ENCODE peak calls at places on chromosomes 16 and 17, in eight cellular contexts. One of them, this sample, is unnamed.

GRCh38 chr17:7459961-7460545 is 15.2 kb downstream of the CHRNB1 start:
- DNase-seq in iris pigment epithelial cell: no peak
- DNase-seq in AG09319: no peak
- DNase-seq in Right ventricle myocardium superior: no peak
- DNase-seq in posterior cingulate gyrus: no peak
- DNase-seq in GM12865: no peak
- DNase-seq in cardiac muscle cell: no peak
- DNase-seq in upper lobe of right lung: no peak
- DNase-seq in this sample: no peak

GRCh38 chr16:84103678-84104077 is 13.1 kb downstream of the MBTPS1 start:
- DNase-seq in iris pigment epithelial cell: no peak
- DNase-seq in AG09319: no peak
- DNase-seq in Right ventricle myocardium superior: no peak
- DNase-seq in posterior cingulate gyrus: no peak
- DNase-seq in GM12865: no peak
- DNase-seq in cardiac muscle cell: no peak
- DNase-seq in upper lobe of right lung: no peak
- DNase-seq in this sample: no peak

GRCh38 chr16:67278773-67279295 is 498 bp upstream of the PLEKHG4 start:
- DNase-seq in iris pigment epithelial cell: no peak
- DNase-seq in AG09319: no peak
- DNase-seq in Right ventricle myocardium superior: no peak
- DNase-seq in posterior cingulate gyrus: no peak
- DNase-seq in GM12865: peak; percentile 42
- DNase-seq in cardiac muscle cell: no peak
- DNase-seq in upper lobe of right lung: no peak
- DNase-seq in this sample: no peak

GRCh38 chr17:246851-247421 is 65.5 kb upstream of the DOC2B start:
- DNase-seq in iris pigment epithelial cell: no peak
- DNase-seq in AG09319: no peak
- DNase-seq in Right ventricle myocardium superior: peak; percentile 19
- DNase-seq in posterior cingulate gyrus: no peak
- DNase-seq in GM12865: no peak
- DNase-seq in cardiac muscle cell: no peak
- DNase-seq in upper lobe of right lung: peak; percentile 50
- DNase-seq in this sample: no peak

GRCh38 chr17:2253768-2254406 is 49.7 kb downstream of the SMG6 start:
- DNase-seq in iris pigment epithelial cell: no peak
- DNase-seq in AG09319: no peak
- DNase-seq in Right ventricle myocardium superior: no peak
- DNase-seq in posterior cingulate gyrus: no peak
- DNase-seq in GM12865: peak; percentile 90
- DNase-seq in cardiac muscle cell: no peak
- DNase-seq in upper lobe of right lung: no peak
- DNase-seq in this sample: no peak

GRCh38 chr17:42796066-42796758 is 2.3 kb downstream of the COA3 start:
- DNase-seq in iris pigment epithelial cell: no peak
- DNase-seq in AG09319: no peak
- DNase-seq in Right ventricle myocardium superior: no peak
- DNase-seq in posterior cingulate gyrus: no peak
- DNase-seq in GM12865: no peak
- DNase-seq in cardiac muscle cell: no peak
- DNase-seq in upper lobe of right lung: no peak
- DNase-seq in this sample: no peak

GRCh38 chr17:75502746-75503329 is 12.5 kb downstream of the CASKIN2 start:
- DNase-seq in iris pigment epithelial cell: no peak
- DNase-seq in AG09319: no peak
- DNase-seq in Right ventricle myocardium superior: no peak
- DNase-seq in posterior cingulate gyrus: no peak
- DNase-seq in GM12865: no peak
- DNase-seq in cardiac muscle cell: no peak
- DNase-seq in upper lobe of right lung: no peak
- DNase-seq in this sample: no peak

GRCh38 chr16:54936086-54936978 is 5.7 kb downstream of the IRX5 start:
- DNase-seq in iris pigment epithelial cell: peak; percentile 44
- DNase-seq in AG09319: no peak
- DNase-seq in Right ventricle myocardium superior: no peak
- DNase-seq in posterior cingulate gyrus: no peak
- DNase-seq in GM12865: no peak
- DNase-seq in cardiac muscle cell: peak; percentile 83
- DNase-seq in upper lobe of right lung: no peak
- DNase-seq in this sample: no peak

GRCh38 chr17:42076797-42077559 is 21.3 kb downstream of the ZNF385C start:
- DNase-seq in iris pigment epithelial cell: no peak
- DNase-seq in AG09319: no peak
- DNase-seq in Right ventricle myocardium superior: no peak
- DNase-seq in posterior cingulate gyrus: no peak
- DNase-seq in GM12865: no peak
- DNase-seq in cardiac muscle cell: no peak
- DNase-seq in upper lobe of right lung: no peak
- DNase-seq in this sample: no peak

GRCh38 chr16:20166531-20167235 is 93.0 kb upstream of the GPR139 start:
- DNase-seq in iris pigment epithelial cell: peak; percentile 2
- DNase-seq in AG09319: no peak
- DNase-seq in Right ventricle myocardium superior: no peak
- DNase-seq in posterior cingulate gyrus: no peak
- DNase-seq in GM12865: no peak
- DNase-seq in cardiac muscle cell: no peak
- DNase-seq in upper lobe of right lung: no peak
- DNase-seq in this sample: no peak

GRCh38 chr17:81210868-81211267 is 11.9 kb downstream of the CEP131 start:
- DNase-seq in iris pigment epithelial cell: peak; percentile 8
- DNase-seq in AG09319: no peak
- DNase-seq in Right ventricle myocardium superior: no peak
- DNase-seq in posterior cingulate gyrus: no peak
- DNase-seq in GM12865: no peak
- DNase-seq in cardiac muscle cell: no peak
- DNase-seq in upper lobe of right lung: no peak
- DNase-seq in this sample: no peak

GRCh38 chr17:48392836-48393235 is 37.2 kb downstream of the SKAP1 start:
- DNase-seq in iris pigment epithelial cell: no peak
- DNase-seq in AG09319: no peak
- DNase-seq in Right ventricle myocardium superior: no peak
- DNase-seq in posterior cingulate gyrus: no peak
- DNase-seq in GM12865: no peak
- DNase-seq in cardiac muscle cell: no peak
- DNase-seq in upper lobe of right lung: no peak
- DNase-seq in this sample: no peak

GRCh38 chr17:65181237-65182061 is 44.3 kb downstream of the RGS9 start:
- DNase-seq in iris pigment epithelial cell: no peak
- DNase-seq in AG09319: no peak
- DNase-seq in Right ventricle myocardium superior: no peak
- DNase-seq in posterior cingulate gyrus: no peak
- DNase-seq in GM12865: peak; percentile 90
- DNase-seq in cardiac muscle cell: no peak
- DNase-seq in upper lobe of right lung: no peak
- DNase-seq in this sample: no peak

GRCh38 chr16:69241911-69242310 is 54.9 kb downstream of the SNTB2 start:
- DNase-seq in iris pigment epithelial cell: peak; percentile 78
- DNase-seq in AG09319: no peak
- DNase-seq in Right ventricle myocardium superior: no peak
- DNase-seq in posterior cingulate gyrus: no peak
- DNase-seq in GM12865: no peak
- DNase-seq in cardiac muscle cell: no peak
- DNase-seq in upper lobe of right lung: no peak
- DNase-seq in this sample: no peak

GRCh38 chr16:67664871-67665270 is 1.7 kb downstream of the ENKD1 start:
- DNase-seq in iris pigment epithelial cell: no peak
- DNase-seq in AG09319: no peak
- DNase-seq in Right ventricle myocardium superior: no peak
- DNase-seq in posterior cingulate gyrus: no peak
- DNase-seq in GM12865: no peak
- DNase-seq in cardiac muscle cell: no peak
- DNase-seq in upper lobe of right lung: no peak
- DNase-seq in this sample: no peak

GRCh38 chr16:55277536-55277935 is 46.5 kb upstream of the IRX6 start:
- DNase-seq in iris pigment epithelial cell: no peak
- DNase-seq in AG09319: no peak
- DNase-seq in Right ventricle myocardium superior: no peak
- DNase-seq in posterior cingulate gyrus: no peak
- DNase-seq in GM12865: no peak
- DNase-seq in cardiac muscle cell: no peak
- DNase-seq in upper lobe of right lung: no peak
- DNase-seq in this sample: no peak

GRCh38 chr17:76529643-76530488 is 7.6 kb downstream of the CYGB start:
- DNase-seq in iris pigment epithelial cell: peak; percentile 30
- DNase-seq in AG09319: no peak
- DNase-seq in Right ventricle myocardium superior: peak; percentile 94
- DNase-seq in posterior cingulate gyrus: no peak
- DNase-seq in GM12865: no peak
- DNase-seq in cardiac muscle cell: peak; percentile 49
- DNase-seq in upper lobe of right lung: peak; percentile 87
- DNase-seq in this sample: no peak

GRCh38 chr16:84367750-84368320 is 503 bp upstream of the ATP2C2 start:
- DNase-seq in iris pigment epithelial cell: no peak
- DNase-seq in AG09319: no peak
- DNase-seq in Right ventricle myocardium superior: no peak
- DNase-seq in posterior cingulate gyrus: no peak
- DNase-seq in GM12865: no peak
- DNase-seq in cardiac muscle cell: no peak
- DNase-seq in upper lobe of right lung: peak; percentile 78
- DNase-seq in this sample: no peak

GRCh38 chr16:89565506-89566372 is 5.3 kb downstream of the RPL13 start:
- DNase-seq in iris pigment epithelial cell: no peak
- DNase-seq in AG09319: no peak
- DNase-seq in Right ventricle myocardium superior: peak; percentile 61
- DNase-seq in posterior cingulate gyrus: peak; percentile 51
- DNase-seq in GM12865: peak; percentile 74
- DNase-seq in cardiac muscle cell: peak; percentile 48
- DNase-seq in upper lobe of right lung: peak; percentile 85
- DNase-seq in this sample: no peak

GRCh38 chr17:1377334-1377733 is 22.7 kb downstream of the YWHAE start:
- DNase-seq in iris pigment epithelial cell: no peak
- DNase-seq in AG09319: no peak
- DNase-seq in Right ventricle myocardium superior: no peak
- DNase-seq in posterior cingulate gyrus: no peak
- DNase-seq in GM12865: peak; percentile 56
- DNase-seq in cardiac muscle cell: no peak
- DNase-seq in upper lobe of right lung: no peak
- DNase-seq in this sample: no peak

GRCh38 chr17:49521088-49521450 is 26.0 kb downstream of the NGFR start:
- DNase-seq in iris pigment epithelial cell: no peak
- DNase-seq in AG09319: no peak
- DNase-seq in Right ventricle myocardium superior: no peak
- DNase-seq in posterior cingulate gyrus: no peak
- DNase-seq in GM12865: no peak
- DNase-seq in cardiac muscle cell: no peak
- DNase-seq in upper lobe of right lung: no peak
- DNase-seq in this sample: no peak

GRCh38 chr17:32490101-32490482 is 3.3 kb downstream of the CDK5R1 start:
- DNase-seq in iris pigment epithelial cell: no peak
- DNase-seq in AG09319: no peak
- DNase-seq in Right ventricle myocardium superior: no peak
- DNase-seq in posterior cingulate gyrus: no peak
- DNase-seq in GM12865: peak; percentile 36
- DNase-seq in cardiac muscle cell: no peak
- DNase-seq in upper lobe of right lung: peak; percentile 44
- DNase-seq in this sample: no peak

GRCh38 chr17:31401456-31402254 is 10.2 kb downstream of the RAB11FIP4 start:
- DNase-seq in iris pigment epithelial cell: no peak
- DNase-seq in AG09319: no peak
- DNase-seq in Right ventricle myocardium superior: no peak
- DNase-seq in posterior cingulate gyrus: no peak
- DNase-seq in GM12865: no peak
- DNase-seq in cardiac muscle cell: no peak
- DNase-seq in upper lobe of right lung: no peak
- DNase-seq in this sample: no peak

GRCh38 chr17:80384078-80384960 is 30.6 kb upstream of the ENDOV start:
- DNase-seq in iris pigment epithelial cell: no peak
- DNase-seq in AG09319: no peak
- DNase-seq in Right ventricle myocardium superior: no peak
- DNase-seq in posterior cingulate gyrus: no peak
- DNase-seq in GM12865: no peak
- DNase-seq in cardiac muscle cell: no peak
- DNase-seq in upper lobe of right lung: no peak
- DNase-seq in this sample: no peak

GRCh38 chr17:42284020-42284369 is 4.3 kb upstream of the STAT5A start:
- DNase-seq in iris pigment epithelial cell: no peak
- DNase-seq in AG09319: no peak
- DNase-seq in Right ventricle myocardium superior: no peak
- DNase-seq in posterior cingulate gyrus: no peak
- DNase-seq in GM12865: no peak
- DNase-seq in cardiac muscle cell: no peak
- DNase-seq in upper lobe of right lung: no peak
- DNase-seq in this sample: no peak

GRCh38 chr16:81633147-81633619 is 145.9 kb upstream of the PLCG2 start:
- DNase-seq in iris pigment epithelial cell: no peak
- DNase-seq in AG09319: no peak
- DNase-seq in Right ventricle myocardium superior: no peak
- DNase-seq in posterior cingulate gyrus: no peak
- DNase-seq in GM12865: no peak
- DNase-seq in cardiac muscle cell: no peak
- DNase-seq in upper lobe of right lung: no peak
- DNase-seq in this sample: no peak

GRCh38 chr16:16120044-16120381 is 103.3 kb downstream of the ABCC6 start:
- DNase-seq in iris pigment epithelial cell: no peak
- DNase-seq in AG09319: no peak
- DNase-seq in Right ventricle myocardium superior: no peak
- DNase-seq in posterior cingulate gyrus: no peak
- DNase-seq in GM12865: no peak
- DNase-seq in cardiac muscle cell: no peak
- DNase-seq in upper lobe of right lung: no peak
- DNase-seq in this sample: no peak